ENCODE peak calls at places on chromosomes 2 and 18, in four cellular contexts. C, H, O and Q are unnamed samples. For H3K4me1 and H3K9me3, the result is how much of the 10 kb centered on the place peaks cover.

GRCh38 chr2:31802711-31803110 is 208.1 kb downstream of the MEMO1 start:
- DNase-seq in C (no peak), H (no peak), O (no peak), Q (no peak)

GRCh38 chr2:166246901-166247300 is 119.1 kb upstream of the SCN1A start:
- DNase-seq in C (no peak), H (no peak), O (no peak), Q (no peak)

GRCh38 chr2:69564604-69565003 is 78.9 kb downstream of the AAK1 start:
- DNase-seq in C (no peak), H (no peak), O (no peak), Q (no peak)

GRCh38 chr2:46336560-46336959 is 39.4 kb downstream of the EPAS1 start:
- DNase-seq in C (no peak), H (no peak), O (no peak), Q (no peak)

GRCh38 chr18:35436076-35436649 is 59.0 kb upstream of the ZNF396 start:
- DNase-seq in C (no peak), H (no peak), O (peak), Q (no peak)

GRCh38 chr2:239673641-239674040 is 272.8 kb upstream of the HDAC4 start:
- DNase-seq in C (no peak), H (no peak), O (peak), Q (peak)

GRCh38 chr2:241898681-241899270 is 29.2 kb downstream of the RTP5 start:
- DNase-seq in C (peak), H (peak), O (peak), Q (peak)

GRCh38 chr2:237026981-237027711 is 58.5 kb upstream of the COPS8 start:
- DNase-seq in C (peak), H (peak), O (peak), Q (peak)

GRCh38 chr18:32769242-32770180 is 3.3 kb downstream of the KLHL14 start:
- DNase-seq in C (no peak), H (no peak), O (no peak), Q (no peak)

GRCh38 chr2:41763091-41763490 is 284.7 kb upstream of the PKDCC start:
- DNase-seq in C (no peak), H (no peak), O (no peak), Q (no peak)

GRCh38 chr2:195818521-195818920 is 161.5 kb downstream of the SLC39A10 start:
- DNase-seq in C (no peak), H (no peak), O (peak), Q (no peak)

GRCh38 chr2:197759013-197759412 is 26.1 kb downstream of the BOLL start:
- DNase-seq in C (no peak), H (no peak), O (no peak), Q (no peak)

GRCh38 chr2:1080984-1081383 is 130.3 kb downstream of the SNTG2 start:
- DNase-seq in C (no peak), H (no peak), O (no peak), Q (no peak)

GRCh38 chr2:72583376-72583775 is 242.5 kb downstream of the EXOC6B start:
- DNase-seq in C (no peak), H (no peak), O (no peak), Q (no peak)

GRCh38 chr2:215918901-215919585 is 94.3 kb downstream of the MREG start:
- DNase-seq in C (no peak), H (no peak), O (no peak), Q (no peak)

GRCh38 chr2:170106441-170106840 is 71.5 kb upstream of the MYO3B start:
- DNase-seq in C (no peak), H (no peak), O (no peak), Q (no peak)

GRCh38 chr2:209960676-209961630 is 41.5 kb upstream of the RPE start:
- DNase-seq in C (no peak), H (peak), O (peak), Q (no peak)

GRCh38 chr2:1664698-1665097 is 79.6 kb downstream of the PXDN start:
- DNase-seq in C (no peak), H (peak), O (peak), Q (no peak)

GRCh38 chr2:144801766-144802165 is 281.8 kb upstream of the ZEB2 start:
- DNase-seq in C (no peak), H (no peak), O (peak), Q (no peak)
- H3K4me1 ChIP-seq in C (under half), H (under half), O (under half), Q (under half)

DNA sequence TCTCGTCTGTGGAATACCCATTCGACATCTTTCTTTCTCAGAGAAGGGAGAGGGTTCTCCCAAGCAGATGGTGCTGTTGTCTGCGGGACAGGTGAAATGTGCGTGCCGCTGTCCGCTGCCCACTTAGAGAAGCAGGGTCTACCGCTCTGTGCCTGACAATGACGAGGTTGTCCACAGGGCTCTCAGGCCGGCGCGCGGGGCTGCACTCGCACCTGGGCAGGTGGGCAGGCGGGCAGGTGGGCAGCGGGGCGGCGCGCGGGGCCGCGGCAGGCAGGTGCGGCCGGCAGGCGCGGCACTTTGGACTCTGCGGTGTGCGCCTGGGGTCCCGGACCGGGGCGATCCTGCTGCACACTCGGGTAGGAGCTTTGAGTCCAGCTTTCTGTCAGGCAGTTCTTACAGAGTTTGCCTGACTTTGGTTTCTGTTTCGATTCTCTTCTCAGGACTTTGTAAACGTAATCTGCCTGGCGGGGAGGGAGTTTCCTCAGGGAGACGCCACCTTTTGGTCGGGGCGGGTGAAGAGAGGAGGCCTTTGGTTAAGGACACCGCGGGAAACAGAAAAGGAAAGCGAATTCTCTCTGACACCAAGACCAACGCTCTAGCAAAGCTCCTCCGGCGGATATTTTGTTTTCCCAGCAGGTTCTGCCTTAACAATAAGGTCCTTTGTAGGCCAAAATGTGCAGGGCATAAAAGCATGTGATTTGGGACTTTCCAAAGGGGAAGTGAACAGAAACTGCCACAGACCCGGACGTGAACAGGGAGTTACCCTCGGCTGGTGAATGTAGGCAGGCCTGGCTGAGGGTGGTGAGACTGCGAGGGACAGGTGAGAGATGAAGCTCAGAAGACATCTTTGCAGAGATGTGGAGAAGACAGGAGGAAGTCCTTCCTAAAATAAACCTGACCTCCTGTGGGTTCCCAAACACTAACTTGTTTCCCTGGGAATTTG is at the start of gene IFIH1:
- DNase-seq in C (peak), H (peak), O (peak), Q (peak)
- TF ChIP-seq CTCF in C (peak), H (peak), O (peak), Q (peak)

DNA sequence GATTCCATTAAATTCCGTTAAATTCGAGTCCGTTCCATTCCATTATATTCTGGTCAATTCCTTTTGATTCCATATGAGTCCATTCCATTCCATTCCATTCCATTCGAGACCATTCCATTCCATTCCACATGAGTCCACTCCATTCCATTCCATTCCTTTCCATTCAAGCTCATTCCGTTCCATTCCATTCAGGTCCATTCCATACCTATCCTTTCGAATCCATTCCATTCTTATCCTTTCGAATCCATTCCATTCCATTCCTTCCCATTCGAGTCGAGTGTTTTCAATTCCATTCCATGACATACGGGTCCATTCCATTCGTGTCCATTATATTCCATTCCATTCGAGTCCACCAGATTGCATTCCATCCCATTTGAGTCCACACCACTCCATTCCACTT is 1127.4 kb downstream of the RPIA start:
- DNase-seq in C (no peak), H (no peak), O (no peak), Q (no peak)
- H3K9me3 ChIP-seq in C (under half), H (half or more), O (under half), Q (half or more)

GRCh38 chr2:120786559-120786960 is 50.9 kb downstream of the GLI2 start:
- DNase-seq in C (no peak), H (no peak), O (no peak), Q (no peak)
- H3K4me1 ChIP-seq in C (under half), H (under half), O (under half), Q (under half)

GRCh38 chr2:230901006-230901405 is 24.0 kb downstream of the GPR55 start:
- DNase-seq in C (no peak), H (no peak), O (no peak), Q (no peak)
- TF ChIP-seq CTCF in C (no peak), H (no peak), O (no peak), Q (no peak)

GRCh38 chr2:67050621-67051020 is 346.5 kb upstream of the ETAA1 start:
- DNase-seq in C (no peak), H (no peak), O (peak), Q (no peak)
- H3K9me3 ChIP-seq in C (under half), H (under half), O (under half), Q (under half)

GRCh38 chr2:55155764-55156221 is 76.3 kb downstream of the CLHC1 start:
- DNase-seq in C (no peak), H (no peak), O (peak), Q (no peak)
- H3K4me1 ChIP-seq in C (under half), H (half or more), O (half or more), Q (half or more)

GRCh38 chr18:49168970-49169619 is 218.3 kb upstream of the SMAD7 start:
- DNase-seq in C (no peak), H (peak), O (no peak), Q (no peak)
- TF ChIP-seq CTCF in C (no peak), H (no peak), O (no peak), Q (peak)

DNA sequence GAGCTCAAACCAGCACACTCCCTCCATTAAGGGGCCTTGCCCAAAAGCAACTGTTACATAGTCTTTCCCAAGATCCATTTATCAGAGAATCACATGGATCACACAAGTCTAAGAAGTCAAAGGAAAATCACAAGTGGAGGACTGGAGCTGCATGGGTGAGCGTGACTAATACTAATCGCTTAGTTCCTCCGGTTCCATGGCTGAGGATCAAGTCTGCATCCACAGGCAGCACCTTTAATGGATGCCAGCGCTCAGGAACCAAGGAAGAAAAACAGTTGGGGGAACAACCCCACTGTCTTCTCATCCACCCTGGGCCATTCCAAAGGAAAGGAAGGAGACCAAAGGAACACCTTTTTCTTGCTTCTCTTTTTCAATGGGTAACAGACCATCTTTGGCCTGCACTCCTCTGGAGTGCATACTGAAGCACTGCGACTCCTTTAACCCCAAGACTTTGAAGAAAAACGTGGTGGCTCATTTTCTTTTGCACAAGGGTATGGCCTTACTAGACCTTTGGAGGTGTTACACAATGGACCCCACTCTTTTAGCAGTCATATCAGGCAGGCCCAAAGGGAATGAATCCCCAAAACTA is 9.2 kb upstream of the WDR33 start:
- DNase-seq in C (no peak), H (no peak), O (no peak), Q (no peak)
- H3K9me3 ChIP-seq in C (under half), H (under half), O (under half), Q (under half)